ENCODE peak calls at places on chromosome 1, in seven cellular contexts. L, N, Z, H, D, K and G are unnamed samples. For H3K27me3, the result is how much of the 10 kb centered on the place peaks cover.

GRCh38 chr1:77513839-77514763 is 168.4 kb downstream of the ZZZ3 start:
- DNase-seq in L (no peak), N (no peak), Z (no peak), H (peak), D (no peak), K (no peak), G (no peak)

GRCh38 chr1:187009320-187009719 is 180.6 kb downstream of the PLA2G4A start:
- DNase-seq in L (no peak), N (no peak), Z (no peak), H (no peak), D (no peak), K (no peak), G (no peak)

GRCh38 chr1:15937706-15938168 is 38.2 kb downstream of the ZBTB17 start:
- DNase-seq in L (no peak), N (no peak), Z (peak), H (peak), D (no peak), K (peak), G (no peak)

GRCh38 chr1:88800382-88801051 is 90.8 kb downstream of the GTF2B start:
- DNase-seq in L (no peak), N (no peak), Z (no peak), H (peak), D (no peak), K (peak), G (no peak)

GRCh38 chr1:10338047-10338446 is 60.8 kb upstream of the PGD start:
- DNase-seq in L (peak), N (peak), Z (no peak), H (peak), D (no peak), K (peak), G (peak)

GRCh38 chr1:233025156-233025555 is 74.7 kb downstream of the NTPCR start:
- DNase-seq in L (peak), N (no peak), Z (no peak), H (peak), D (no peak), K (peak), G (peak)

GRCh38 chr1:156591181-156591431 is 470 bp upstream of the NAXE start:
- DNase-seq in L (no peak), N (no peak), Z (no peak), H (no peak), D (no peak), K (no peak), G (no peak)

GRCh38 chr1:154241703-154242352 is 21.1 kb downstream of the UBAP2L start:
- DNase-seq in L (no peak), N (no peak), Z (no peak), H (no peak), D (no peak), K (no peak), G (no peak)

GRCh38 chr1:66271216-66271903 is 262.6 kb upstream of the SGIP1 start:
- DNase-seq in L (peak), N (peak), Z (no peak), H (peak), D (peak), K (no peak), G (peak)

GRCh38 chr1:54865238-54866073 is 21.5 kb downstream of the DHCR24 start:
- DNase-seq in L (no peak), N (no peak), Z (peak), H (no peak), D (no peak), K (no peak), G (no peak)

GRCh38 chr1:9233241-9233941 is 1.2 kb upstream of the H6PD start:
- DNase-seq in L (peak), N (no peak), Z (peak), H (peak), D (peak), K (no peak), G (peak)

GRCh38 chr1:91736999-91737615 is 148.8 kb downstream of the TGFBR3 start:
- DNase-seq in L (no peak), N (peak), Z (no peak), H (peak), D (no peak), K (no peak), G (no peak)

GRCh38 chr1:204426035-204426436 is 14.4 kb upstream of the PPP1R15B start:
- DNase-seq in L (no peak), N (no peak), Z (no peak), H (peak), D (no peak), K (no peak), G (no peak)

GRCh38 chr1:169999357-169999756 is 75.1 kb downstream of the KIFAP3 start:
- DNase-seq in L (no peak), N (no peak), Z (no peak), H (peak), D (peak), K (no peak), G (peak)

GRCh38 chr1:43947890-43948437 is 1.2 kb downstream of the IPO13 start:
- DNase-seq in L (peak), N (no peak), Z (no peak), H (no peak), D (no peak), K (no peak), G (no peak)

GRCh38 chr1:246680180-246680579 is 44.0 kb upstream of the SCCPDH start:
- DNase-seq in L (no peak), N (no peak), Z (no peak), H (peak), D (no peak), K (no peak), G (no peak)

GRCh38 chr1:30087465-30087864 is 635.9 kb downstream of the MATN1 start:
- DNase-seq in L (no peak), N (peak), Z (no peak), H (no peak), D (peak), K (no peak), G (no peak)

GRCh38 chr1:179910934-179911333 is 28.8 kb downstream of the TOR1AIP1 start:
- DNase-seq in L (no peak), N (no peak), Z (no peak), H (peak), D (no peak), K (no peak), G (no peak)

GRCh38 chr1:30677471-30677870 is 45.9 kb downstream of the MATN1 start:
- DNase-seq in L (no peak), N (no peak), Z (peak), H (no peak), D (no peak), K (no peak), G (no peak)

GRCh38 chr1:175273656-175274055 is 81.1 kb upstream of the KIAA0040 start:
- DNase-seq in L (no peak), N (no peak), Z (no peak), H (no peak), D (no peak), K (no peak), G (no peak)

GRCh38 chr1:43666608-43667007 is 16.7 kb downstream of the KDM4A start:
- DNase-seq in L (no peak), N (no peak), Z (no peak), H (peak), D (no peak), K (no peak), G (no peak)

GRCh38 chr1:99749948-99750347 is 16.5 kb downstream of the FRRS1 start:
- DNase-seq in L (no peak), N (no peak), Z (no peak), H (no peak), D (no peak), K (no peak), G (no peak)

GRCh38 chr1:63124666-63125191 is 197.6 kb upstream of the FOXD3 start:
- DNase-seq in L (no peak), N (no peak), Z (no peak), H (peak), D (no peak), K (no peak), G (no peak)

GRCh38 chr1:154624756-154625643 is 17.0 kb upstream of the ADAR start:
- DNase-seq in L (no peak), N (no peak), Z (no peak), H (peak), D (no peak), K (no peak), G (no peak)

GRCh38 chr1:35707253-35708178 is 11.2 kb downstream of the C1orf216 start:
- DNase-seq in L (no peak), N (peak), Z (no peak), H (no peak), D (no peak), K (peak), G (peak)

GRCh38 chr1:52546852-52547251 is 6.0 kb downstream of the TUT4 start:
- DNase-seq in L (no peak), N (no peak), Z (no peak), H (no peak), D (no peak), K (no peak), G (no peak)

GRCh38 chr1:94962745-94963265 is 35.9 kb upstream of the CNN3 start:
- DNase-seq in L (no peak), N (no peak), Z (no peak), H (peak), D (no peak), K (no peak), G (no peak)

GRCh38 chr1:48093147-48093546 is 96.0 kb upstream of the TRABD2B start:
- DNase-seq in L (no peak), N (no peak), Z (no peak), H (no peak), D (no peak), K (peak), G (no peak)

GRCh38 chr1:201404016-201404598 is 5.0 kb upstream of the LAD1 start:
- DNase-seq in L (no peak), N (no peak), Z (no peak), H (no peak), D (no peak), K (no peak), G (no peak)

GRCh38 chr1:86468501-86468977 is at the start of gene CLCA1:
- DNase-seq in L (no peak), N (no peak), Z (no peak), H (no peak), D (no peak), K (no peak), G (no peak)

GRCh38 chr1:31669786-31670582 is 25.3 kb upstream of the PEF1 start:
- DNase-seq in L (peak), N (peak), Z (peak), H (peak), D (peak), K (no peak), G (peak)

GRCh38 chr1:9778905-9779304 is 44.9 kb downstream of the CLSTN1 start:
- DNase-seq in L (no peak), N (no peak), Z (no peak), H (no peak), D (no peak), K (no peak), G (no peak)

GRCh38 chr1:7617826-7618225 is 153.3 kb upstream of the VAMP3 start:
- DNase-seq in L (no peak), N (no peak), Z (peak), H (no peak), D (peak), K (no peak), G (no peak)

DNA sequence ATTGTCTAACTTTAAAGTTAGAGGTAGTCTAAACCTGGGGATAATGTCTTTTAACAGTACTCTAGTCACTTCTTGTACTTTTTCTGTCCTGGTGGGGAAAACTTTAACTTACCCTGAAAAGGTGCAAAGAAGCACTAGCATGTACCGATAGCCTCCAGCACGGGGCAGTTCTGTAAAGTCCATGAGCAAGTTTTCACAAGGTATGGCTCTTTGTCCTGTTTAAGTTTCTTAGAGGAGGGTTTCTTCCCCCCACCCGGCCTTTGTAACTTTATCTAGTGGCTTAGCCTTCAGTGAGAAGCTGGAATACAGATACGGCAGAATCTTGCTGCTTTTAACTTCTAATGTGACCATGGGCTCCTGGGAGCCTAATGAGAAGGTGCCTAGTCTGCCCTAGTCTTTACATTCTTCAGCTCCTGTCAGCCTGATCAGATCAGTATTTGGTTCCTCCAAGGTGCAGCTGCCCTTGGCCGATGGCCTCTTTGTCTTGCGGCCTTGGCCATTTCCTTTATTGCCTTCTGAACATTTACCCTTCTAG is 39.8 kb upstream of the CFAP126 start:
- DNase-seq in L (no peak), N (no peak), Z (no peak), H (no peak), D (no peak), K (no peak), G (no peak)
- H3K4me3 ChIP-seq in L (no peak), N (no peak), Z (no peak), H (no peak), D (no peak), K (no peak), G (no peak)

GRCh38 chr1:226541631-226542622 is 6.6 kb upstream of the STUM start:
- DNase-seq in L (peak), N (no peak), Z (no peak), H (no peak), D (peak), K (no peak), G (peak)
- H3K27ac ChIP-seq in L (peak), N (no peak), Z (no peak), H (no peak), D (no peak), K (no peak), G (peak)

GRCh38 chr1:38800720-38801671 is 58.6 kb downstream of the RRAGC start:
- DNase-seq in L (no peak), N (no peak), Z (no peak), H (no peak), D (no peak), K (no peak), G (no peak)

GRCh38 chr1:38806090-38806489 is 53.5 kb downstream of the RRAGC start:
- DNase-seq in L (no peak), N (no peak), Z (no peak), H (no peak), D (no peak), K (no peak), G (no peak)

GRCh38 chr1:38803647-38804046 is 55.9 kb downstream of the RRAGC start:
- DNase-seq in L (no peak), N (no peak), Z (no peak), H (peak), D (no peak), K (peak), G (no peak)

GRCh38 chr1:38805036-38805435 is 54.5 kb downstream of the RRAGC start:
- DNase-seq in L (no peak), N (no peak), Z (no peak), H (no peak), D (no peak), K (no peak), G (no peak)

DNA sequence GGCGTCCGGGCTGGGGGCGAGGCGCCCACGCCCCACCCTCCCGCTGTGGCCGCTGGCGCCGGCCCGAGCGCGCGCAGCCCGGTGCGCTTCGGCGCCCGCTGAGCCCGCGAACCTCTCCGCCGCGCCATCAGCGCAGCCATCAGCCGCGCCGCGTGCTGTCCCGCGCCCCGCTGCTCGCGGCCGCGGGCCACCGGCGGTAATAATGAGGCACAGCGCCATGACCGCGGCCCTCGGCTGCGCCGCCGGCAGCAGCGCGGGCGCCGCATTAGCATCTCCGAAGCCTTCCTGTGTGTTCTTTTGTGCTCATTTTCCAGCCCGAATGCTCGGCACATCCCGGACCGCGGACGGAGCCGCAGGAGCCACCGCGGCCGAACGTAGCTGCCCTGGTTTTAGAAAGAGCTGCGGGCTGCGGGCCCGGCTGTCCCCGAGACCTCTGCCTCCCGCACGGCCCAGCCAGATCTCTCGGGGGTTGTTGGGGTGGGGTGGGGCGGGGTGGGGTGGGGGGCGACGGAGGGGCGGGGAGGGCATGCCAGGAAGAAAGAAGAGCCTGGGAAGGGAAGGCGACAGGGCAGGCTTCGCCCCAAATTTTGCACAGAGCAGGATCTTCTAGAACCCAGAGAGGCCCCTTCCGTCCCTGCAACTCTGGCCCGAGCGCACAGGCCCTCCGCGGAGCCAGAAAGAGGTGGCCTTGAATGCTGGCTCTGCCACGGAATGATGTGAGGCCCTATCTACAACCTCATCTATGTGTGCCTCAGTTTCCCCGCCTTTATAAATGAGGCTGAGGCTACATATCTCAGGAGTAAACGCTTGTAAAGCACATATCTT is 55.3 kb downstream of the RRAGC start:
- DNase-seq in L (no peak), N (no peak), Z (no peak), H (no peak), D (no peak), K (peak), G (no peak)
- H3K27me3 ChIP-seq in L (half or more), N (half or more), Z (under half), H (under half), D (under half), K (under half), G (half or more)

GRCh38 chr1:198259336-198260109 is 102.7 kb downstream of the NEK7 start:
- DNase-seq in L (no peak), N (no peak), Z (no peak), H (no peak), D (no peak), K (no peak), G (no peak)
- H3K4me3 ChIP-seq in L (no peak), N (no peak), Z (no peak), H (no peak), D (no peak), K (no peak), G (no peak)